ENCODE peak calls at places on chromosomes 11 and 22, in eight cellular contexts. Q, P, W, S, B, C, M and A are unnamed samples.

GRCh38 chr11:120219157-120219934 is 8.5 kb downstream of the OAF start:
- DNase-seq in P (no peak), S (no peak), M (no peak), W (no peak), Q (no peak), B (peak; percentile 32), C (no peak), A (no peak)

GRCh38 chr11:65066315-65066714 is 8.0 kb upstream of the NAALADL1 start:
- DNase-seq in Q (no peak), W (no peak), P (no peak), B (no peak), M (no peak), S (no peak), C (no peak), A (no peak)

GRCh38 chr11:91761406-91762027 is 463.1 kb upstream of the FAT3 start:
- DNase-seq in C (no peak), W (no peak), Q (no peak), P (no peak), S (no peak), B (no peak), M (no peak), A (no peak)

GRCh38 chr11:1194977-1195689 is 27.7 kb upstream of the MUC5B start:
- DNase-seq in P (no peak), W (no peak), C (no peak), Q (peak; percentile 66), B (no peak), S (no peak), M (no peak), A (no peak)

GRCh38 chr22:36197601-36198146 is 3.9 kb downstream of the APOL4 start:
- DNase-seq in Q (peak; percentile 73), W (no peak), S (no peak), C (no peak), P (peak; percentile 9), M (no peak), B (no peak), A (no peak)

GRCh38 chr11:44288133-44288526 is 21.8 kb downstream of the ALX4 start:
- DNase-seq in Q (no peak), C (no peak), P (no peak), S (no peak), B (no peak), W (no peak), M (no peak), A (no peak)

GRCh38 chr22:30655532-30655931 is 12.1 kb downstream of the DUSP18 start:
- DNase-seq in W (no peak), M (no peak), Q (no peak), C (no peak), P (no peak), B (no peak), S (no peak), A (no peak)

GRCh38 chr22:50582562-50583293 is at the start of gene CHKB:
- DNase-seq in S (peak; percentile 99), M (peak; percentile 71), P (peak; percentile 99), B (peak; percentile 97), C (peak; percentile 95), W (peak; percentile 98), Q (peak; percentile 99), A (peak; percentile 96)

GRCh38 chr11:3124821-3125220 is 40.3 kb downstream of the OSBPL5 start:
- DNase-seq in Q (no peak), W (no peak), S (no peak), B (no peak), M (no peak), P (no peak), C (no peak), A (no peak)

GRCh38 chr11:125180413-125181305 is 16.1 kb downstream of the PKNOX2 start:
- DNase-seq in B (no peak), M (no peak), Q (no peak), P (no peak), C (no peak), S (no peak), W (no peak), A (peak; percentile 82)

GRCh38 chr22:42270178-42270511 is 308 bp downstream of the TCF20 start:
- DNase-seq in C (no peak), P (peak; percentile 23), S (peak; percentile 51), W (no peak), B (no peak), M (no peak), Q (no peak), A (no peak)

GRCh38 chr11:124942446-124943202 is 6.8 kb upstream of the HEPACAM start:
- DNase-seq in W (no peak), S (no peak), C (no peak), M (no peak), Q (no peak), P (no peak), B (no peak), A (no peak)

GRCh38 chr22:17063372-17064106 is 21.3 kb upstream of the IL17RA start:
- DNase-seq in P (no peak), B (no peak), M (no peak), S (no peak), Q (no peak), W (no peak), C (no peak), A (no peak)

GRCh38 chr22:50542416-50542927 is 3.2 kb upstream of the KLHDC7B start:
- DNase-seq in C (no peak), B (no peak), M (no peak), S (no peak), W (no peak), P (peak; percentile 70), Q (no peak), A (no peak)

GRCh38 chr11:57819272-57819979 is 57.8 kb downstream of the CTNND1 start:
- DNase-seq in W (no peak), S (no peak), C (no peak), P (no peak), B (no peak), Q (no peak), M (no peak), A (no peak)

GRCh38 chr11:131979364-131979763 is 608.9 kb downstream of the NTM start:
- DNase-seq in B (no peak), S (no peak), Q (no peak), C (no peak), W (no peak), M (no peak), P (no peak), A (no peak)